ENCODE peak calls at places on chromosomes 12 and 14, in five cellular contexts. V is right cardiac atrium, O is neuronal stem cell, J is A549, K is heart right ventricle. I is an unnamed sample.

GRCh38 chr14:62614117-62614516 is 431.1 kb downstream of the KCNH5 start:
- DNase-seq in J (no peak), O (no peak), V (no peak), K (no peak), I (no peak)

GRCh38 chr12:25056486-25057130 is 107.7 kb upstream of the BCAT1 start:
- DNase-seq in K (no peak), J (no peak), V (no peak), O (no peak), I (no peak)

GRCh38 chr14:94421316-94421715 is 31.3 kb downstream of the SERPINA11 start:
- DNase-seq in O (no peak), J (no peak), K (no peak), V (no peak), I (no peak)

GRCh38 chr14:60506985-60507829 is 1.7 kb upstream of the SIX6 start:
- DNase-seq in O (no peak), V (no peak), K (no peak), J (no peak), I (peak; percentile 65)

GRCh38 chr14:69427596-69427995 is 29.1 kb downstream of the SLC39A9 start:
- DNase-seq in J (no peak), O (no peak), K (no peak), V (no peak), I (no peak)

GRCh38 chr12:95742586-95742985 is 48.0 kb downstream of the NTN4 start:
- DNase-seq in O (no peak), K (no peak), J (no peak), V (no peak), I (no peak)

GRCh38 chr12:91778091-91778819 is 367.4 kb downstream of the BTG1 start:
- DNase-seq in K (no peak), J (no peak), O (no peak), V (no peak), I (no peak)

GRCh38 chr14:60183724-60184596 is 18.8 kb upstream of the DHRS7 start:
- DNase-seq in V (no peak), K (no peak), J (peak; percentile 12), O (peak; percentile 56), I (no peak)

GRCh38 chr12:126734738-126735137 is 1532.2 kb upstream of the TMEM132C start:
- DNase-seq in O (peak; percentile 57), J (no peak), K (no peak), V (no peak), I (peak; percentile 61)

GRCh38 chr12:124510301-124510970 is 57.0 kb downstream of the NCOR2 start:
- DNase-seq in V (no peak), O (no peak), K (no peak), J (no peak), I (peak; percentile 81)

GRCh38 chr12:3897400-3897910 is 24.3 kb upstream of the PARP11 start:
- DNase-seq in O (no peak), J (no peak), K (no peak), V (no peak), I (no peak)

GRCh38 chr14:77124345-77125274 is 17.0 kb downstream of the ZDHHC22 start:
- DNase-seq in K (peak; percentile 63), J (no peak), O (peak; percentile 40), V (peak; percentile 53), I (peak; percentile 81)

GRCh38 chr12:66065623-66066022 is 64.9 kb downstream of the LLPH start:
- DNase-seq in J (no peak), V (no peak), O (no peak), K (no peak), I (no peak)

GRCh38 chr12:65524666-65525065 is 246.2 kb downstream of the MSRB3 start:
- DNase-seq in O (no peak), J (no peak), K (no peak), V (no peak), I (no peak)

GRCh38 chr12:51419473-51420228 is 5.0 kb upstream of the SLC4A8 start:
- DNase-seq in V (no peak), O (no peak), J (peak; percentile 25), K (no peak), I (peak; percentile 63)

GRCh38 chr12:119229837-119230236 is 51.1 kb downstream of the HSPB8 start:
- DNase-seq in K (peak; percentile 27), V (peak; percentile 65), J (peak; percentile 84), O (peak; percentile 71), I (peak; percentile 94)

GRCh38 chr12:49671051-49671765 is 36.0 kb downstream of the FMNL3 start:
- DNase-seq in V (no peak), K (no peak), J (no peak), O (no peak), I (no peak)

GRCh38 chr12:78473136-78473535 is 391.4 kb upstream of the SYT1 start:
- DNase-seq in V (no peak), O (no peak), K (no peak), J (no peak), I (no peak)

GRCh38 chr12:21499765-21500164 is 1.7 kb downstream of the RECQL start:
- DNase-seq in K (no peak), J (no peak), V (no peak), O (no peak), I (no peak)

GRCh38 chr12:123058980-123059379 is 78.5 kb downstream of the ARL6IP4 start:
- DNase-seq in V (no peak), O (no peak), J (no peak), K (no peak), I (no peak)

GRCh38 chr12:123057505-123058265 is 77.2 kb downstream of the ARL6IP4 start:
- DNase-seq in K (no peak), O (no peak), J (no peak), V (no peak), I (no peak)

GRCh38 chr12:123061806-123062205 is 81.3 kb downstream of the ARL6IP4 start:
- DNase-seq in V (no peak), K (no peak), O (no peak), J (no peak), I (no peak)

GRCh38 chr12:123058471-123058870 is 78.0 kb downstream of the ARL6IP4 start:
- DNase-seq in V (no peak), J (no peak), O (no peak), K (no peak), I (no peak)

GRCh38 chr12:123059501-123059900 is 79.0 kb downstream of the ARL6IP4 start:
- DNase-seq in V (no peak), K (no peak), J (no peak), O (no peak), I (no peak)
- H3K4me1 ChIP-seq in V (peaks cover 40% of the 10 kb centered on the region), K (peaks cover 71% of the 10 kb centered on the region), J (peaks cover 35% of the 10 kb centered on the region), O (peaks cover 2% of the 10 kb centered on the region), I (no peaks in the 10 kb centered on the region)

DNA sequence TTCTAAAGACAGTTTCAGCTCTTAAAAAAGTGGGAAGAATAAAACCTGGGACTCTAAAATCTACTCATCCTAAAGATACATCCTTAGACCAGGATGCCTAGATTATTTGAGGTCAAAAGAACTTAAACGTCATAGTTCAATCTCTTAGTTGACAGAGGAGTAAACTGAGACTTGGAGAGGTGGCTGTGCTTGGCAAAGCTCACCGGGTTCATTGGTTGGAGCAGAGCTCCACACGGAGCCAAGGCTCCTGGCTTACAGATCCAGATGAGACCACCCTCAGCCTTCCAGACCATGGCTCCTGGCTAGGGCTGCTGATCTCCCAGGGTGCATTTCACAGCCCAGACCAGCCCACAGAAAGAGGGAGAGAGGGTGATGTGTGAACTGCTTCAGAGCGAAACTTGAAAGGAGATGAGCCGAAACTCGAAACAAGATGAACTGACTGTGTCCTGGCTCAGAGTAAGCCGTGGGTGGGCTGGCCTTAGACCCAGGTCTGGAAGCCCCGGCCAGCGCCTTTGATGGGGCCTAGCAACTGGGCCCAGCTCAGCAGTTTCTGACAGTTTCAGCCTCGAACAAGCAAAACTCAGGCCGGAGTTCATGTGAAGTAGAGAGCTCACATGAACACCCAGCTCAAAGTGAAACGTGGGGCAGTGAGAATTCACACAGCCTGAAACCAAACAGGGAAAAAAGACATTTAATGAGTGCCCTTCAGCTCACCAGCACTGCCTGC is 1044.8 kb downstream of the BCL11B start:
- DNase-seq in J (no peak), K (no peak), O (no peak), V (no peak), I (no peak)
- H3K4me1 ChIP-seq in J (no peaks in the 10 kb centered on the region), K (no peaks in the 10 kb centered on the region), O (no peaks in the 10 kb centered on the region), V (no peaks in the 10 kb centered on the region), I (peaks cover 10% of the 10 kb centered on the region)

DNA sequence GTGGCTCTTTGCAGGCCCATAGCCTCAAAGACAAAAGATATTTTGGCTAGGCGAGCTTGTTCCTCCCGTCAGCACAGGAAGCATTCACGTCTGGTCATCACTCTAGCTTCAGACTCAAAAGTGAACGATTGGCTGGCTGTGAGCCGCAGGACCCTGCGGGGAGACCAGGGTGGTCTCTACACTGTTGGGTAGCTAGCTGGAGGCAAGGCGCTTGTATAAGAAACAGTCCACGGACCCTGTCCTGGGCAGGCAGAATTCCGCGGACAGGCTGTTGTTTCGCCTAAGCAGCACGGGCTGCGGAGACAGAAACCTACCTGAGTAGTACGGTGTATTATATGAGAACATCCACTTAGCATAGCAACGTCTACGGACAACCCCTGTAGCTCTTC is 29.6 kb downstream of the WBP11 start:
- DNase-seq in K (no peak), V (peak; percentile 28), J (peak; percentile 31), O (no peak), I (no peak)
- H3K4me1 ChIP-seq in K (peaks cover 51% of the 10 kb centered on the region), V (no peaks in the 10 kb centered on the region), J (peaks cover 32% of the 10 kb centered on the region), O (peaks cover 5% of the 10 kb centered on the region), I (no peaks in the 10 kb centered on the region)

DNA sequence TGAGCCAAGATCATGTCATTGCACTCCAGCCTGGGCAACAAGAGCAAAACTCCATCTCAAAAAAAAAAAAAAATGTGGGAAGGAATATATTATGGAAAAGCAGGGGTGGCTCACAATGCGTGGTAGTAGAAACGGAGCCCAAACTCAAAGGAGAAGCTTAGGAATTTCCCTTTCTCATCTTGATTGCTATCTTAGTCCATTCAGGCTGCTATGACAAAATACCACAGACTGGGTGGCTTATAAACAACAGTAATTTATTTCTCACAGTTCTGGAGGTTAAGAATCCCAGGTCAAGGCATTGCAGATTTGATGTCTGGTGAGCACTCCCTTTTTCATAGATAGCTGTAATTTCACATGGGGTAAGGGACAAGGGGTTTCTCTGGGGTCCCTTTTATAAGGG is 153.8 kb upstream of the KRR1 start:
- DNase-seq in J (no peak), K (no peak), V (no peak), O (no peak), I (no peak)
- H3K4me1 ChIP-seq in J (peaks cover 34% of the 10 kb centered on the region), K (peaks cover 17% of the 10 kb centered on the region), V (no peaks in the 10 kb centered on the region), O (peaks cover 25% of the 10 kb centered on the region), I (peaks cover 8% of the 10 kb centered on the region)

DNA sequence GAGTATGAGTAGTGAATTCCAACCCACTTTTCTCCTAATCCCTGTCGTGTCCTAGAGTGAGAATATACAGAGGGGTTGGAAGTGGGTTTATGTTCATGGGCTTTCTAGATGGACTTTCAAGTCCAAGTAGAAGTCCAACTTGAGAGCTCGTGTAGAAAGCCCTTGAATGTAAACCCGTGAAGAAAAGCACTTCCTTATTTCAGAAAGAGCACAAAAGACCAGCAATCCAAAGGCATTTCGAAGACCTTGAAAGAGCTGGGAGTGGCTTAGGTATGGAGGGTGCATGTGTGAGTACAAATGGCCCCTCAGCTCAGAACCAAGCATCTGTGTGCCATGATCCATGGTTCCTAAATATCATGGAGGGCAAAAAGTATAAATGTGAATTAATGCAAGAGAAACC is 160.7 kb downstream of the ETV6 start:
- DNase-seq in K (no peak), J (no peak), V (no peak), O (no peak), I (no peak)
- H3K4me1 ChIP-seq in K (peaks cover 66% of the 10 kb centered on the region), J (peaks cover 9% of the 10 kb centered on the region), V (peaks cover 7% of the 10 kb centered on the region), O (peaks cover 26% of the 10 kb centered on the region), I (peaks cover 22% of the 10 kb centered on the region)